ENCODE peak calls at places on chromosomes 5 and 9, in five cellular contexts. O is GM12878, E is K562, W is HepG2, T is A549. D is an unnamed sample.

GRCh38 chr5:113161806-113162205 is 185.2 kb downstream of the DCP2 start:
- ATAC-seq in W (no peak), O (peak; percentile 17), T (no peak), E (no peak), D (peak; percentile 20)

GRCh38 chr5:14882658-14883580 is 11.3 kb upstream of the ANKH start:
- ATAC-seq in O (no peak), W (no peak), E (no peak), T (no peak), D (no peak)

GRCh38 chr5:143200781-143201398 is 202.6 kb downstream of the NR3C1 start:
- ATAC-seq in E (peak; percentile 93), W (peak; percentile 57), T (peak; percentile 88), O (peak; percentile 69), D (peak; percentile 31)

GRCh38 chr5:130546216-130546615 is 618.8 kb downstream of the HINT1 start:
- ATAC-seq in W (no peak), O (no peak), E (no peak), T (no peak), D (no peak)

GRCh38 chr9:91720746-91721705 is 229.0 kb downstream of the ROR2 start:
- ATAC-seq in T (no peak), E (peak; percentile 50), O (peak; percentile 81), W (no peak), D (no peak)

GRCh38 chr5:157369507-157369906 is 90.5 kb upstream of the NIPAL4 start:
- ATAC-seq in W (no peak), T (no peak), O (no peak), E (peak; percentile 80), D (no peak)

GRCh38 chr9:116087246-116087645 is 66.3 kb upstream of the PAPPA start:
- ATAC-seq in O (no peak), T (peak; percentile 79), W (no peak), E (no peak), D (peak; percentile 46)

GRCh38 chr9:4497855-4498254 is 7.6 kb downstream of the SLC1A1 start:
- ATAC-seq in W (no peak), O (peak; percentile 67), E (no peak), T (no peak), D (no peak)

GRCh38 chr9:92439921-92440750 is 15.9 kb upstream of the OMD start:
- ATAC-seq in T (no peak), O (no peak), E (no peak), W (no peak), D (no peak)

GRCh38 chr5:14036514-14036913 is 92.0 kb upstream of the DNAH5 start:
- ATAC-seq in O (no peak), E (no peak), W (no peak), T (peak; percentile 64), D (no peak)

GRCh38 chr9:86460211-86461002 is 106.2 kb upstream of the TUT7 start:
- ATAC-seq in T (no peak), E (no peak), W (no peak), O (no peak), D (no peak)

GRCh38 chr5:150112211-150113046 is 26.1 kb upstream of the CSF1R start:
- ATAC-seq in O (no peak), W (peak; percentile 21), T (no peak), E (no peak), D (peak; percentile 64)

GRCh38 chr5:41240390-41240789 is 27.1 kb upstream of the C6 start:
- ATAC-seq in W (no peak), O (no peak), T (no peak), E (no peak), D (peak; percentile 25)

GRCh38 chr9:7799934-7800285 is 332 bp upstream of the DMAC1 start:
- ATAC-seq in E (peak; percentile 50), W (peak; percentile 11), T (peak; percentile 57), O (peak; percentile 42), D (no peak)

GRCh38 chr9:89496645-89497044 is 1.3 kb downstream of the SEMA4D start:
- ATAC-seq in O (peak; percentile 22), E (no peak), T (no peak), W (peak; percentile 14), D (no peak)

GRCh38 chr5:139925650-139926640 is 117.2 kb downstream of the NRG2 start:
- ATAC-seq in T (peak; percentile 39), W (no peak), E (no peak), O (peak; percentile 54), D (no peak)

GRCh38 chr9:98791147-98792095 is 4.9 kb downstream of the ANKS6 start:
- ATAC-seq in E (peak; percentile 88), O (peak; percentile 95), W (peak; percentile 90), T (peak; percentile 66), D (peak; percentile 95)

GRCh38 chr5:1515311-1515920 is 8.3 kb downstream of the LPCAT1 start:
- ATAC-seq in W (no peak), O (no peak), T (no peak), E (peak; percentile 50), D (no peak)

GRCh38 chr5:82386576-82386975 is 108.4 kb upstream of the RPS23 start:
- ATAC-seq in E (no peak), T (peak; percentile 60), W (peak; percentile 12), O (no peak), D (no peak)

GRCh38 chr5:180618830-180619562 is 27.7 kb upstream of the SCGB3A1 start:
- ATAC-seq in O (no peak), E (no peak), T (peak; percentile 85), W (peak; percentile 59), D (no peak)

GRCh38 chr9:14111670-14112069 is 202.3 kb downstream of the NFIB start:
- ATAC-seq in O (no peak), W (no peak), E (no peak), T (no peak), D (no peak)

GRCh38 chr9:129570450-129571297 is 50.2 kb downstream of the C9orf50 start:
- ATAC-seq in O (no peak), E (peak; percentile 81), W (peak; percentile 5), T (peak; percentile 51), D (peak; percentile 47)

GRCh38 chr9:90860382-90860781 is 58.8 kb downstream of the SYK start:
- ATAC-seq in T (no peak), O (no peak), W (no peak), E (no peak), D (no peak)

GRCh38 chr5:32572778-32573480 is 12.4 kb upstream of the SUB1 start:
- ATAC-seq in O (peak; percentile 82), E (no peak), W (no peak), T (no peak), D (no peak)

GRCh38 chr5:3343911-3344310 is 251.7 kb upstream of the IRX1 start:
- ATAC-seq in O (no peak), E (no peak), W (no peak), T (no peak), D (no peak)

GRCh38 chr5:68924490-68925145 is 169.2 kb upstream of the SLC30A5 start:
- ATAC-seq in O (no peak), E (no peak), W (peak; percentile 98), T (no peak), D (no peak)

GRCh38 chr5:173271371-173271770 is 36.4 kb upstream of the NKX2-5 start:
- ATAC-seq in W (no peak), T (no peak), O (no peak), E (peak; percentile 28), D (no peak)

GRCh38 chr5:96861044-96861443 is 15.3 kb upstream of the ERAP2 start:
- ATAC-seq in T (no peak), W (no peak), E (no peak), O (peak; percentile 84), D (no peak)

DNA sequence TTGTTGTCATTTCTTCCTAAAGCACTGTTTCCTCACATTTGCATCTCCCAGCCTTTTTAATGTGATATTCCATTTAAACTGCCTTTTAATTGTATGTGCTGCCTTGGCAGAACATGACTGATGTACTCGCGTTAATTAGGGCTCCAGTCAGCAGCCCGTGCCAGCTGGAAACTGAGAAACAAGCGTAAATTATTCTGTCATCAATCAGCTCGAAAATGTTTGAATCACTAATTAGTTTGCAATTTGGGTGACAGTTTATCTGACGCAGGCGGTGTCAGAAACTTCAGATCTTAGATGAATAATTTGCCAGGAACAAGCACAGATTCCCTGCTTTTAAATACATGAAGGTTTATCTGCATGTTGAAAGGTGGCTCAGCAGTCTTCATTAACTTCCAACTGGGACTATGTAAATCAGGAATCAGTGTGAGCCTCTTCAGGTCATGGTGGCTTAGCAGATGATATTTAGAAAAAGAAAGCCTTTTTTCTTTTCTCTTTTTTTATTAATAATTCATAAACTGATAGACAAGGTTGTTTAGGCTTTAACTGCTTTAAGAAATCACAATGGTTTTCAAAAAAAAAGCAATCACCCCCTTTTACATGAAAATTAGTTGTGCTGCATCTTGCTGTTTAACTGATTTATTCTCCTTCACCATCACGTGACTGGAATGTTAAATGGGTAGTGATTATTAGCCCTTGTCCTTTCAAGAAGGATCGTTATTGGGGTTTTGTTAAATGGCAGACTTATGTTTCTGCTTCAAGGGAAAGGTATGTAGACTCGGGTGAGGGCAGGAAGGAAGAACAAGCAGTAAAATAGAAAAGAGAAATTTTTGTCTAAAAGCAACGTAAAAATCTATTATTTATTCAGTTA is 175.8 kb upstream of the TLE4 start:
- ATAC-seq in T (no peak), E (no peak), W (no peak), O (no peak), D (no peak)
- TF ChIP-seq EP300 in T (no peak), E (no peak), W (no peak), O (no peak), D (no peak)

DNA sequence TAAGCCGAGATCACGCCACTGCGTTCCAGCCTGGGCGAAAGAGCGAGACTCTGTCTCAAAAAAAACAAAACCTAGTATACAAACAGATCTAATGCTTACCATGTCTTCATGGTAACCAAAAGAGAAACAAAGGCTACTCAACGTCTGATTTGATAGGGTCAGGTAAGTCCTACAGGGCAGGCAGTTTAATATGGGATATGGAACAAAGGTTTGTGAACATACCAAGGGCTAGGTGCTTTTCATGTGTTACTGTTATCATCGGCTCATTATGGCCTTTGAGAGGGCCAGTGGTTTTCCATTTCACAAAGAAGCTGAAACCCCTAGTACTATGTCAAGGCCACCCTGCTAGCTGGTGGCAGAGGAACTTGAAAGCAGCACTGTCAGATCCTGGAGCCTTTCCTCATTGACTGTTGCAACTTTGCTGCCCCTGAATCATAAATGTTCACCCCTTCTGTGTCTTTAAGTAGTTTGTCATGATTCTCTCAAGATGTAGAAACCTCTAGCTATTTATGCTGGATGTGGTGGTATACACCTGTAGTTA is 5.1 kb downstream of the IQGAP2 start:
- ATAC-seq in O (no peak), W (no peak), E (no peak), T (no peak), D (no peak)
- H3K4me1 ChIP-seq in O (peaks cover 21% of the 10 kb centered on the region), W (peaks cover 85% of the 10 kb centered on the region), E (peaks cover 26% of the 10 kb centered on the region), T (peaks cover 10% of the 10 kb centered on the region), D (peaks cover 14% of the 10 kb centered on the region)

DNA sequence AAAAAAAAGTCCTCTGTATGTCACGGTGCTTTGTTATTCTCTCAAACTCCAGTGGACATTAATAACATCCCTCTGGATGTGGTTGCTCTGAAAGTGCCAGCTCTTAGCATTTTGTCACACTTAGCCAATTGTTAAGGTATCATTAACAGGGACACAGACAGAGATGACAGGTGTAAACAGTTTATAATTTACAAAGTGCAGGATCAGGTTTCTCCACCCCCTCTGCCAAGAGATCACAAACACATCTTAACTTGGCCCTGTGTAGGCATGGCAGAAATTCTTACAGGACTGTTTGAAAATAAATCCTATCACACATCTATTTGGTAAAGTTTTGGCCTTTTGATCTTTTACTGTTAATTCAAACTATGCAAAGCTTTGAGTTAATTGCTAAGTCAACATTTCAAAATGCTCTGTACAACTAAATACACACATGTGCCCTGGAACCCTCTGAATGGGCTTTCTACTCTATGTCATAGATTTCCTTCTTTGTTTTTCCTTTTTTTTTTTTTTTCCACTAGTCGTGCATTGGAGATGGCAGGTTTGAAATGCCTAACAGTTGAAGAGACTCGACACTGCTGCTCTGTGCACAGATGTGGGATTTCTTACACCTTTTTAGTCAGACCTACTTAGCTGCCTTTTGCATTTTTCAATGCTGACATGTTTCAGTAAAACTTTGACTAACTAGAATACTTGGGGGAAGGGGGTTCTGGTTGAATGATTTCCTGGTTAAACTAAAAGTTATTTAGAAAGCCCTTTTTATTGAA is 41.7 kb downstream of the SEMA6A start:
- ATAC-seq in O (peak; percentile 63), E (no peak), W (peak; percentile 83), T (no peak), D (no peak)
- TF ChIP-seq EP300 in O (no peak), E (no peak), W (peak; percentile 84), T (no peak), D (no peak)

GRCh38 chr5:83927140-83927733 is 206.6 kb upstream of the HAPLN1 start:
- ATAC-seq in T (peak; percentile 47), W (peak; percentile 80), O (peak; percentile 72), E (peak; percentile 36), D (no peak)
- H3K4me1 ChIP-seq in T (no peaks in the 10 kb centered on the region), W (no peaks in the 10 kb centered on the region), O (no peaks in the 10 kb centered on the region), E (no peaks in the 10 kb centered on the region), D (no peaks in the 10 kb centered on the region)

D was measured in gastroesophageal sphincter.